ENCODE peak calls at places on chromosomes 2 and 18, in ten cellular contexts. J, X, W, Q, E, L, U, K, P and R are unnamed samples.

GRCh38 chr2:30269771-30270145 is 38.4 kb downstream of the LBH start:
- DNase-seq in J (no peak), X (no peak), W (no peak), Q (no peak), E (no peak), L (no peak), U (no peak), K (no peak), P (no peak), R (no peak)

GRCh38 chr2:20027715-20028434 is 15.4 kb upstream of the MATN3 start:
- DNase-seq in J (no peak), X (no peak), W (no peak), Q (no peak), E (peak), L (no peak), U (no peak), K (no peak), P (no peak), R (no peak)

GRCh38 chr2:53787255-53787910 is 539 bp downstream of the ERLEC1 start:
- DNase-seq in J (no peak), X (no peak), W (no peak), Q (no peak), E (peak), L (no peak), U (no peak), K (no peak), P (peak), R (no peak)

GRCh38 chr2:178220814-178221213 is 26.5 kb downstream of the OSBPL6 start:
- DNase-seq in J (no peak), X (no peak), W (no peak), Q (no peak), E (no peak), L (no peak), U (no peak), K (no peak), P (no peak), R (no peak)

GRCh38 chr2:221318751-221319150 is 253.4 kb downstream of the EPHA4 start:
- DNase-seq in J (no peak), X (no peak), W (no peak), Q (no peak), E (no peak), L (no peak), U (no peak), K (no peak), P (no peak), R (no peak)

GRCh38 chr2:184268900-184269299 is 329.4 kb upstream of the ZNF804A start:
- DNase-seq in J (no peak), X (no peak), W (no peak), Q (no peak), E (no peak), L (no peak), U (no peak), K (no peak), P (no peak), R (no peak)

GRCh38 chr2:149017116-149017985 is 21.1 kb upstream of the LYPD6B start:
- DNase-seq in J (peak), X (peak), W (peak), Q (peak), E (peak), L (peak), U (peak), K (peak), P (peak), R (peak)

GRCh38 chr2:64404002-64404731 is 49.8 kb upstream of the LGALSL start:
- DNase-seq in J (peak), X (peak), W (no peak), Q (no peak), E (peak), L (no peak), U (no peak), K (no peak), P (no peak), R (peak)

GRCh38 chr2:56192664-56193305 is 9.0 kb downstream of the CCDC85A start:
- DNase-seq in J (no peak), X (no peak), W (no peak), Q (no peak), E (no peak), L (no peak), U (no peak), K (no peak), P (no peak), R (no peak)

GRCh38 chr2:43225788-43226557 is 433 bp downstream of the ZFP36L2 start:
- DNase-seq in J (peak), X (peak), W (peak), Q (peak), E (peak), L (peak), U (peak), K (no peak), P (peak), R (peak)

GRCh38 chr18:35027206-35027605 is 14.0 kb upstream of the MAPRE2 start:
- DNase-seq in J (no peak), X (no peak), W (no peak), Q (no peak), E (no peak), L (no peak), U (no peak), K (no peak), P (no peak), R (no peak)

GRCh38 chr2:86358982-86359381 is 21.6 kb upstream of the REEP1 start:
- DNase-seq in J (no peak), X (no peak), W (no peak), Q (no peak), E (no peak), L (peak), U (no peak), K (no peak), P (no peak), R (no peak)

GRCh38 chr2:223941579-223942277 is 3.4 kb downstream of the WDFY1 start:
- DNase-seq in J (peak), X (no peak), W (peak), Q (no peak), E (peak), L (peak), U (peak), K (peak), P (no peak), R (no peak)